ENCODE peak calls at places on chromosomes 1 and 21, in ten cellular contexts. One of them, this sample, is unnamed.

GRCh38 chr1:27630859-27631491 is 4.0 kb downstream of the FGR start:
- DNase-seq in NCI-H1436: no peak
- DNase-seq in transverse colon: no peak
- DNase-seq in GM23338: no peak
- DNase-seq in glutamatergic neuron: no peak
- DNase-seq in psoas muscle: no peak
- DNase-seq in HCT116: no peak
- DNase-seq in NCI-H2171: no peak
- DNase-seq in stimulated activated CD8-positive, alpha-beta memory T cell treated with anti-CD3 and anti-CD28 coated beads, Interleukin-7, amount 100 ng/mL, for 1 hour: no peak
- DNase-seq in AG10803: no peak
- DNase-seq in this sample: no peak

GRCh38 chr1:3067671-3068399 is 1.2 kb upstream of the PRDM16 start:
- DNase-seq in NCI-H1436: no peak
- DNase-seq in transverse colon: no peak
- DNase-seq in GM23338: peak
- DNase-seq in glutamatergic neuron: peak
- DNase-seq in psoas muscle: no peak
- DNase-seq in HCT116: no peak
- DNase-seq in NCI-H2171: no peak
- DNase-seq in stimulated activated CD8-positive, alpha-beta memory T cell treated with anti-CD3 and anti-CD28 coated beads, Interleukin-7, amount 100 ng/mL, for 1 hour: no peak
- DNase-seq in AG10803: no peak
- DNase-seq in this sample: no peak

GRCh38 chr1:199982606-199983005 is 44.9 kb upstream of the NR5A2 start:
- DNase-seq in NCI-H1436: no peak
- DNase-seq in transverse colon: peak
- DNase-seq in GM23338: no peak
- DNase-seq in glutamatergic neuron: no peak
- DNase-seq in psoas muscle: no peak
- DNase-seq in HCT116: no peak
- DNase-seq in NCI-H2171: no peak
- DNase-seq in stimulated activated CD8-positive, alpha-beta memory T cell treated with anti-CD3 and anti-CD28 coated beads, Interleukin-7, amount 100 ng/mL, for 1 hour: no peak
- DNase-seq in AG10803: no peak
- DNase-seq in this sample: no peak

GRCh38 chr1:61864501-61864900 is 122.2 kb downstream of the PATJ start:
- DNase-seq in NCI-H1436: no peak
- DNase-seq in transverse colon: no peak
- DNase-seq in GM23338: no peak
- DNase-seq in glutamatergic neuron: peak
- DNase-seq in psoas muscle: no peak
- DNase-seq in HCT116: no peak
- DNase-seq in NCI-H2171: peak
- DNase-seq in stimulated activated CD8-positive, alpha-beta memory T cell treated with anti-CD3 and anti-CD28 coated beads, Interleukin-7, amount 100 ng/mL, for 1 hour: no peak
- DNase-seq in AG10803: no peak
- DNase-seq in this sample: no peak

GRCh38 chr1:85361106-85361505 is 84.7 kb upstream of the BCL10 start:
- DNase-seq in NCI-H1436: no peak
- DNase-seq in transverse colon: no peak
- DNase-seq in GM23338: no peak
- DNase-seq in glutamatergic neuron: no peak
- DNase-seq in psoas muscle: no peak
- DNase-seq in HCT116: no peak
- DNase-seq in NCI-H2171: no peak
- DNase-seq in stimulated activated CD8-positive, alpha-beta memory T cell treated with anti-CD3 and anti-CD28 coated beads, Interleukin-7, amount 100 ng/mL, for 1 hour: no peak
- DNase-seq in AG10803: peak
- DNase-seq in this sample: no peak

GRCh38 chr1:113984710-113985109 is 5.4 kb downstream of the OLFML3 start:
- DNase-seq in NCI-H1436: no peak
- DNase-seq in transverse colon: no peak
- DNase-seq in GM23338: no peak
- DNase-seq in glutamatergic neuron: no peak
- DNase-seq in psoas muscle: no peak
- DNase-seq in HCT116: no peak
- DNase-seq in NCI-H2171: no peak
- DNase-seq in stimulated activated CD8-positive, alpha-beta memory T cell treated with anti-CD3 and anti-CD28 coated beads, Interleukin-7, amount 100 ng/mL, for 1 hour: no peak
- DNase-seq in AG10803: no peak
- DNase-seq in this sample: no peak

GRCh38 chr1:227753999-227754764 is 18.9 kb downstream of the SNAP47 start:
- DNase-seq in NCI-H1436: no peak
- DNase-seq in transverse colon: peak
- DNase-seq in GM23338: no peak
- DNase-seq in glutamatergic neuron: no peak
- DNase-seq in psoas muscle: peak
- DNase-seq in HCT116: no peak
- DNase-seq in NCI-H2171: no peak
- DNase-seq in stimulated activated CD8-positive, alpha-beta memory T cell treated with anti-CD3 and anti-CD28 coated beads, Interleukin-7, amount 100 ng/mL, for 1 hour: no peak
- DNase-seq in AG10803: peak
- DNase-seq in this sample: no peak

GRCh38 chr1:238396140-238396539 is 505.4 kb upstream of the ZP4 start:
- DNase-seq in NCI-H1436: no peak
- DNase-seq in transverse colon: no peak
- DNase-seq in GM23338: no peak
- DNase-seq in glutamatergic neuron: no peak
- DNase-seq in psoas muscle: no peak
- DNase-seq in HCT116: no peak
- DNase-seq in NCI-H2171: no peak
- DNase-seq in stimulated activated CD8-positive, alpha-beta memory T cell treated with anti-CD3 and anti-CD28 coated beads, Interleukin-7, amount 100 ng/mL, for 1 hour: no peak
- DNase-seq in AG10803: no peak
- DNase-seq in this sample: no peak

GRCh38 chr1:40919475-40920011 is 57.4 kb upstream of the CITED4 start:
- DNase-seq in NCI-H1436: peak
- DNase-seq in transverse colon: no peak
- DNase-seq in GM23338: no peak
- DNase-seq in glutamatergic neuron: no peak
- DNase-seq in psoas muscle: no peak
- DNase-seq in HCT116: peak
- DNase-seq in NCI-H2171: no peak
- DNase-seq in stimulated activated CD8-positive, alpha-beta memory T cell treated with anti-CD3 and anti-CD28 coated beads, Interleukin-7, amount 100 ng/mL, for 1 hour: no peak
- DNase-seq in AG10803: no peak
- DNase-seq in this sample: no peak

GRCh38 chr1:11741482-11741881 is 5.5 kb downstream of the AGTRAP start:
- DNase-seq in NCI-H1436: no peak
- DNase-seq in transverse colon: no peak
- DNase-seq in GM23338: no peak
- DNase-seq in glutamatergic neuron: no peak
- DNase-seq in psoas muscle: no peak
- DNase-seq in HCT116: no peak
- DNase-seq in NCI-H2171: no peak
- DNase-seq in stimulated activated CD8-positive, alpha-beta memory T cell treated with anti-CD3 and anti-CD28 coated beads, Interleukin-7, amount 100 ng/mL, for 1 hour: no peak
- DNase-seq in AG10803: no peak
- DNase-seq in this sample: no peak

GRCh38 chr1:2319291-2319690 is 72.1 kb downstream of the MORN1 start:
- DNase-seq in NCI-H1436: no peak
- DNase-seq in transverse colon: no peak
- DNase-seq in GM23338: no peak
- DNase-seq in glutamatergic neuron: no peak
- DNase-seq in psoas muscle: no peak
- DNase-seq in HCT116: no peak
- DNase-seq in NCI-H2171: no peak
- DNase-seq in stimulated activated CD8-positive, alpha-beta memory T cell treated with anti-CD3 and anti-CD28 coated beads, Interleukin-7, amount 100 ng/mL, for 1 hour: no peak
- DNase-seq in AG10803: no peak
- DNase-seq in this sample: no peak

GRCh38 chr1:26459573-26460031 is 12.6 kb upstream of the HMGN2 start:
- DNase-seq in NCI-H1436: no peak
- DNase-seq in transverse colon: no peak
- DNase-seq in GM23338: no peak
- DNase-seq in glutamatergic neuron: no peak
- DNase-seq in psoas muscle: no peak
- DNase-seq in HCT116: no peak
- DNase-seq in NCI-H2171: no peak
- DNase-seq in stimulated activated CD8-positive, alpha-beta memory T cell treated with anti-CD3 and anti-CD28 coated beads, Interleukin-7, amount 100 ng/mL, for 1 hour: no peak
- DNase-seq in AG10803: no peak
- DNase-seq in this sample: no peak

GRCh38 chr21:46048926-46049889 is 48.7 kb upstream of the COL6A2 start:
- DNase-seq in NCI-H1436: no peak
- DNase-seq in transverse colon: peak
- DNase-seq in GM23338: peak
- DNase-seq in glutamatergic neuron: no peak
- DNase-seq in psoas muscle: peak
- DNase-seq in HCT116: no peak
- DNase-seq in NCI-H2171: no peak
- DNase-seq in stimulated activated CD8-positive, alpha-beta memory T cell treated with anti-CD3 and anti-CD28 coated beads, Interleukin-7, amount 100 ng/mL, for 1 hour: no peak
- DNase-seq in AG10803: peak
- DNase-seq in this sample: no peak

GRCh38 chr1:192958350-192958749 is 100.8 kb downstream of the UCHL5 start:
- DNase-seq in NCI-H1436: no peak
- DNase-seq in transverse colon: no peak
- DNase-seq in GM23338: no peak
- DNase-seq in glutamatergic neuron: no peak
- DNase-seq in psoas muscle: no peak
- DNase-seq in HCT116: no peak
- DNase-seq in NCI-H2171: no peak
- DNase-seq in stimulated activated CD8-positive, alpha-beta memory T cell treated with anti-CD3 and anti-CD28 coated beads, Interleukin-7, amount 100 ng/mL, for 1 hour: no peak
- DNase-seq in AG10803: no peak
- DNase-seq in this sample: no peak

GRCh38 chr1:24707659-24708058 is 37.6 kb upstream of the CLIC4 start:
- DNase-seq in NCI-H1436: no peak
- DNase-seq in transverse colon: no peak
- DNase-seq in GM23338: no peak
- DNase-seq in glutamatergic neuron: no peak
- DNase-seq in psoas muscle: no peak
- DNase-seq in HCT116: peak
- DNase-seq in NCI-H2171: no peak
- DNase-seq in stimulated activated CD8-positive, alpha-beta memory T cell treated with anti-CD3 and anti-CD28 coated beads, Interleukin-7, amount 100 ng/mL, for 1 hour: no peak
- DNase-seq in AG10803: peak
- DNase-seq in this sample: no peak

GRCh38 chr1:214584805-214585766 is 17.9 kb upstream of the CENPF start:
- DNase-seq in NCI-H1436: peak
- DNase-seq in transverse colon: no peak
- DNase-seq in GM23338: peak
- DNase-seq in glutamatergic neuron: no peak
- DNase-seq in psoas muscle: no peak
- DNase-seq in HCT116: peak
- DNase-seq in NCI-H2171: peak
- DNase-seq in stimulated activated CD8-positive, alpha-beta memory T cell treated with anti-CD3 and anti-CD28 coated beads, Interleukin-7, amount 100 ng/mL, for 1 hour: no peak
- DNase-seq in AG10803: peak
- DNase-seq in this sample: no peak

GRCh38 chr21:31084689-31085088 is 46.4 kb upstream of the KRTAP19-8 start:
- DNase-seq in NCI-H1436: no peak
- DNase-seq in transverse colon: no peak
- DNase-seq in GM23338: no peak
- DNase-seq in glutamatergic neuron: no peak
- DNase-seq in psoas muscle: no peak
- DNase-seq in HCT116: no peak
- DNase-seq in NCI-H2171: no peak
- DNase-seq in stimulated activated CD8-positive, alpha-beta memory T cell treated with anti-CD3 and anti-CD28 coated beads, Interleukin-7, amount 100 ng/mL, for 1 hour: no peak
- DNase-seq in AG10803: no peak
- DNase-seq in this sample: no peak

GRCh38 chr21:25568230-25568629 is 39.1 kb downstream of the MRPL39 start:
- DNase-seq in NCI-H1436: no peak
- DNase-seq in transverse colon: peak
- DNase-seq in GM23338: peak
- DNase-seq in glutamatergic neuron: no peak
- DNase-seq in psoas muscle: no peak
- DNase-seq in HCT116: no peak
- DNase-seq in NCI-H2171: no peak
- DNase-seq in stimulated activated CD8-positive, alpha-beta memory T cell treated with anti-CD3 and anti-CD28 coated beads, Interleukin-7, amount 100 ng/mL, for 1 hour: no peak
- DNase-seq in AG10803: peak
- DNase-seq in this sample: no peak